ENCODE peak calls at places on chromosomes 16 and 17, in four cellular contexts. P, F, T and H are unnamed samples.

GRCh38 chr17:20189322-20189721 is 180.2 kb downstream of the SPECC1 start:
- DNase-seq in P (no peak), F (no peak), T (no peak), H (no peak)

GRCh38 chr16:79211581-79211980 is 389.0 kb downstream of the MAF start:
- DNase-seq in P (peak), F (no peak), T (no peak), H (no peak)

GRCh38 chr17:82875418-82875856 is 35.6 kb upstream of the ZNF750 start:
- DNase-seq in P (peak), F (no peak), T (peak), H (no peak)

GRCh38 chr16:21708533-21709115 is 44.9 kb downstream of the OTOA start:
- DNase-seq in P (no peak), F (peak), T (peak), H (peak)

GRCh38 chr17:62852195-62852594 is 44.1 kb upstream of the MARCHF10 start:
- DNase-seq in P (no peak), F (no peak), T (no peak), H (no peak)

GRCh38 chr17:40264458-40265185 is 23.1 kb upstream of the CDC6 start:
- DNase-seq in P (peak), F (no peak), T (no peak), H (no peak)

GRCh38 chr17:13140750-13141149 is 122.9 kb upstream of the ELAC2 start:
- DNase-seq in P (no peak), F (no peak), T (no peak), H (no peak)

GRCh38 chr16:19410435-19411153 is 7.1 kb upstream of the TMC5 start:
- DNase-seq in P (peak), F (peak), T (no peak), H (peak)

GRCh38 chr17:48642059-48642842 is 16.1 kb upstream of the HOXB9 start:
- DNase-seq in P (peak), F (no peak), T (no peak), H (peak)

GRCh38 chr17:64196626-64197025 is 66.4 kb downstream of the TEX2 start:
- DNase-seq in P (no peak), F (no peak), T (no peak), H (no peak)

GRCh38 chr17:74760404-74761105 is 12.1 kb downstream of the NHERF1 start:
- DNase-seq in P (no peak), F (no peak), T (no peak), H (no peak)

GRCh38 chr16:80954985-80955384 is 51.7 kb downstream of the CMC2 start:
- DNase-seq in P (no peak), F (no peak), T (peak), H (no peak)

GRCh38 chr16:81889896-81890634 is 111.0 kb downstream of the PLCG2 start:
- DNase-seq in P (no peak), F (peak), T (peak), H (peak)

GRCh38 chr16:58018803-58019202 is 6.8 kb upstream of the MMP15 start:
- DNase-seq in P (no peak), F (no peak), T (no peak), H (no peak)

GRCh38 chr16:55478827-55479559 is at the start of gene MMP2:
- DNase-seq in P (peak), F (no peak), T (no peak), H (peak)

GRCh38 chr16:2779151-2779920 is 2.3 kb upstream of the ELOB start:
- DNase-seq in P (no peak), F (no peak), T (no peak), H (peak)
- TF ChIP-seq POLR2AphosphoS5 in P (no peak), F (no peak), T (no peak), H (no peak)

DNA sequence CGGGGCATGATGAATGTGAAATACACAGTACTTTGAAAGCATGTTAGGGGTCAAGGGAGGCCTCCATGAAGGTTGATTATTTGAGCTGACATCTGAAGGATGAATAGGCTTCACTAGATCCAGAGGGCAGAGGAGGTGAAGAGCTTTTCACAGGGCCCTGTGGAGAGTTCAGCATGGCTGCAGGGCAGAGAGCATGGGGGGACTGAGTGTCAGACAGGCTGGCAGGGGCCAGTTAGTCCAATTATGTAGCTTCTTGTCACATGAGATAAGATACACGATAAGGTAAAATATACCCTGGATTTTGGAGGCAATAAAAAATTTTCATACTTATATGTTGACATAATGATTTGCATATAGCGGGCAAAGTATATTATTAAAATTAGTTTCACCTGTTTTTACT is 2.5 kb downstream of the ANKRD40CL start:
- DNase-seq in P (no peak), F (no peak), T (no peak), H (no peak)
- TF ChIP-seq POLR2AphosphoS5 in P (no peak), F (no peak), T (no peak), H (no peak)

DNA sequence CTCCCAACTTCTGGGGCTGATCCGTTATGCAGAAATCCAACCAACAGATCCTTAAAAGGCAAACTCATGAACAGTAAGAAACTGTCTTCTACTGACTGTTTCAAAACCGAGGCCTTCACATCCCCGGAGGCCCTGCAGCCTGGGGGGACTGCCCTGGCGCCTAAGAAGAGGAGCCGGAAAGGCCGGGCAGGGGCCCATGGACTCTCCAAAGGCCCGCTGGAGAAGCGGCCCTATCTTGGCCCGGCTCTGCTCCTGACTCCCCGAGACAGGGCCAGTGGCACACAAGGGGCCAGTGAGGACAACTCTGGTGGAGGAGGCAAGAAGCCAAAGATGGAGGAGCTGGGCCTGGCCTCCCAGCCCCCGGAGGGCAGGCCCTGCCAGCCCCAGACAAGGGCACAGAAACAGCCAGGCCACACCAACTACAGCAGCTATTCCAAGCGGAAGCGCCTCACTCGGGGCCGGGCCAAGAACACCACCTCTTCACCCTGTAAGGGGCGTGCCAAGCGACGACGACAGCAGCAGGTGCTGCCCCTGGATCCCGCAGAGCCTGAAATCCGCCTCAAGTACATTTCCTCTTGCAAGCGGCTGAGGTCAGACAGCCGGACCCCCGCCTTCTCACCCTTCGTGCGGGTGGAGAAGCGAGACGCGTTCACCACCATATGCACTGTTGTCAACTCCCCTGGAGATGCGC is 39.5 kb downstream of the SREBF1 start:
- DNase-seq in P (peak), F (no peak), T (no peak), H (no peak)
- TF ChIP-seq POLR2AphosphoS5 in P (no peak), F (no peak), T (no peak), H (no peak)

GRCh38 chr17:44877121-44877520 is 22.1 kb downstream of the EFTUD2 start:
- DNase-seq in P (no peak), F (no peak), T (no peak), H (no peak)
- TF ChIP-seq POLR2AphosphoS5 in P (no peak), F (no peak), T (no peak), H (no peak)

DNA sequence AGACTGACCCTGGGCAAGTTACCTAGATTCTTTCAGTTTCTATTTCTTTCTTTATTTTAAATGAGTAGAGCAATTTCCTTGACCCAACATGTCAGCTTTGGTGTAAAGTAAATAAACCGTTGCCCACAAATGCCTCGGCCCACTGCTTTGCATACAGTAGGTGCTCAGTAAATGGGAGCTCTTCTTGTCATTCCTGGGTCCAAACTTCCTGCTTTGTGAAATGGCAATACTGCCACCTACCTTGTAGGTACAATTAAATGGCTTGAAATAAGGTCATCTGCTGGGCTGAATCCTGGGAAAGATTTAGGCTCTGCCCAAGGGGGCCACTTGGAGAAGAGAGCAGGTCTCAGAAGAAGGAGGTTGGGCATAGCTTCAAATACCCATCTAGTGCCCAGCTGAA is 253.0 kb downstream of the HS3ST3B1 start:
- DNase-seq in P (no peak), F (no peak), T (no peak), H (no peak)
- TF ChIP-seq POLR2AphosphoS5 in P (no peak), F (no peak), T (no peak), H (no peak)

GRCh38 chr16:4048481-4048880 is 67.8 kb downstream of the ADCY9 start:
- DNase-seq in P (no peak), F (no peak), T (no peak), H (no peak)
- TF ChIP-seq POLR2AphosphoS5 in P (no peak), F (no peak), T (no peak), H (no peak)

GRCh38 chr16:69055003-69055402 is 50.5 kb upstream of the HAS3 start:
- DNase-seq in P (no peak), F (no peak), T (no peak), H (no peak)

DNA sequence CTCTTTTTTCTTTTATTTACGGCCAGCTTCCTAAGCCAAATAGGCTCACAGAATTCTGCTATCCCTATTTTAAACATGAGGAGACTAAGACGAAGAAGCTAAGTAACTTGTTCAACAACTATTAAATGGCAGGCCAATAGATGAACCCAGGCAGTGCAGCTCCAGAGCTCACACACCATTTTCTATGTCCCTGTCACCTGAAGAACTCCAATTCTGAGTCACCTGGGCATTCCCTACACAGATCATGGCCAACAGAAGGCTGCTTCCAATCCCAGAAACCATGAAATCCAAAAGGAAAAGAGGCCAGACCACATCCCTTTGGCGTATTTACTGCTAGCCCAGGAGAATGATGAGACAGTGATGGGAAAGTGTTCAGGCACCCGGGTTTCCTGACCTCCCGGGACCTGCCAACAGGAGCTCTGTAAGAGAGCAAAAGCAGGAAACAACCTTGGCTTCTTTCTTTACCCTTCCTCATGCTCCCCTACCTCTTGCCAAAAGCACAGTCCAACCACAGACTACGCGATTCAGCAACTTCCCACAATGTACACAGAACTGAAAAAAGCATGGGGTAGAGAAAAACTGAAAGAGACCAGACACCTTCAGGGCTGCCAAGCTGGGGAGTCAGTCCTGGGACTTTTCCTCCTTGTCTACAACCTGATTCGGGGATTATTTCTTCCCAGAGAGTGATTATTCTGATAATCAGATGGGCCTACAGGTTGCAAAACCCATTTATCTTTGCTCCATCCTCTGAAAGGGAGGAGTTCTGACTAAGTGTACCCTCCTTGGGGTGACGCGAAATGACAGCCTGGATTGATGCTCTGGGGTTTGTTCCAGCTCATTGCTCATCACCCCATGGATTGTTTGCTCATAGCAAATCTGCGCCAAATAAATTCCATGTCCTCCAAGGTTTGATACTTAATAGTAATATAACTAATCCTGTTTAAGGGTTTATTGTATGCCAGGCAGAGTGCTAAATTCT is 47.8 kb upstream of the HAS3 start:
- DNase-seq in P (no peak), F (peak), T (no peak), H (no peak)
- TF ChIP-seq POLR2AphosphoS5 in P (no peak), F (peak), T (no peak), H (no peak)

DNA sequence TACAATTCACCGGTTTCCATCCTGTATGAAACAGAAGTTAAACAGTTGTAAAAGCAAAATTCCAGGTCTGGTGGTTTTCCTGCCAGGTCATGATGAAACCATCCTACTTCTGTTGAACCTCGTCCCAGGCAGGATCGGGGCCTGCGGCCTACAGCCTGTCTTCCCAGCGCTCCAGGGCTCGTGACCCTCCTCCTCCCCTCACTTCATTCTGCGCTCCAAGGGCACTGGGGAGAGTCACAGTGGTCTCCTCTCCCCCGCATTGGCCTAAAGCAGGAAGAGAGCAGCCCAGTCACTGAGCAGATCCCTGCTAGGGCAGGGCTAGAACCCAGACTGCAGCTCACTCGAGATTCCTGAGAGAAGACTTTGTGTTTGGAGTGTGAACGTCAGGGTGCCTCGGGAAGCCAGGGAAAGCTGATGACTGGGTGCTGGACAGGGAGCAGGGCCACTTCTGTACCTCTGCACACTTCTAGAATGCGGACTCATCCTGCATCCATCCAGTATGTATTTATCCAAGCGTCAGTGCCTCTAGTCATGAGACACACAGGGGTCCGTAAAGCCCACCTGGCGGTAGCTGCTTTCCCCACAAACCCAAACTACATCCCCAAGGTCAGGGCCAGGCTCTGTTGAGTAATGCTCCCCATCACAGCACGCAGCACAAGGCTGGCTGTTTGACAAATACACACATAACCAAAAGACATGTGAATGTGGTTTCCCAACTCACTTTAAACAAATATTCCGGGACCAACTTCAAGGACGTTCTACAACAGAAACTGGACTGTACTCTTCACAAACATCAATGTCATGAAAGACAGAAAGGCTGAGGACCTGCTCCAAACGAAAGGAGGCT is 1.7 kb upstream of the ITGAE start:
- DNase-seq in P (no peak), F (no peak), T (peak), H (peak)
- TF ChIP-seq POLR2AphosphoS5 in P (peak), F (no peak), T (peak), H (peak)

GRCh38 chr17:81428521-81428920 is 33.3 kb downstream of the BAHCC1 start:
- DNase-seq in P (peak), F (no peak), T (no peak), H (no peak)

GRCh38 chr17:81428945-81429344 is 33.7 kb downstream of the BAHCC1 start:
- DNase-seq in P (no peak), F (no peak), T (no peak), H (no peak)

GRCh38 chr17:81426676-81427445 is 31.6 kb downstream of the BAHCC1 start:
- DNase-seq in P (peak), F (no peak), T (no peak), H (no peak)

GRCh38 chr17:81428121-81428515 is 32.9 kb downstream of the BAHCC1 start:
- DNase-seq in P (peak), F (no peak), T (no peak), H (peak)

GRCh38 chr17:81427446-81428120 is 32.3 kb downstream of the BAHCC1 start:
- DNase-seq in P (peak), F (no peak), T (no peak), H (peak)
- TF ChIP-seq POLR2AphosphoS5 in P (no peak), F (no peak), T (no peak), H (no peak)

DNA sequence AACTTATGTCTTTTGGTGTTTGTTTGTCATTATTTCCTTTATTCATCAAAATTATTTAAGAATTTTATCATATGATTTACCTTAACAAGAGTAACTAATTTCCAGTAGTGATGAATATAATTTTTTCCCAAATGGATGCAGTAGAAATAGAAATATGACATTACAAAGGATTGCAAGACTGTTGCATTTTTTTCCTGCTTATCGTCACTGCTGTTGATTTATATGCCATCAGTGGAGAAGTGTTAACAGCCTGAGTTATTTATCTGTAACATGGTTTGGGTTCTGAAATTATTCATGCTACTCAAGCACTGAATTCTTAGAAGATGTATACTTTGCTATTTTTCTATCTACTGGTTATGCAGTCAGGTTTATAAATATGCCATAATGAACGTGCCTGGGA is 68.6 kb downstream of the TMEM100 start:
- DNase-seq in P (no peak), F (no peak), T (no peak), H (no peak)
- TF ChIP-seq POLR2AphosphoS5 in P (no peak), F (no peak), T (no peak), H (peak)